ENCODE peak calls at places on chromosome 3, in ten cellular contexts. P is mucosa of descending colon; F is K562; U is PC-3; O is mesenchymal stem cell; V is fibroblast of lung; D is hepatocyte; Y is skeletal muscle cell; R is lung; K is Jurkat, Clone E6-1. Z is an unnamed sample.

GRCh38 chr3:55327131-55327920 is 159.8 kb downstream of the WNT5A start:
- DNase-seq in P (no peak), F (no peak), U (no peak), O (peak; percentile 74), V (peak; percentile 87), D (no peak), Y (no peak), R (no peak), K (no peak), Z (no peak)

GRCh38 chr3:48619541-48620524 is 1.7 kb downstream of the TMEM89 start:
- DNase-seq in P (no peak), F (no peak), U (no peak), O (no peak), V (no peak), D (no peak), Y (no peak), R (no peak), K (no peak), Z (no peak)

GRCh38 chr3:104437131-104437750 is 929.5 kb upstream of the ALCAM start:
- DNase-seq in P (no peak), F (no peak), U (peak; percentile 72), O (peak; percentile 74), V (peak; percentile 89), D (peak; percentile 45), Y (peak; percentile 89), R (no peak), K (no peak), Z (peak; percentile 55)

GRCh38 chr3:13215940-13216546 is 142.8 kb upstream of the IQSEC1 start:
- DNase-seq in P (no peak), F (no peak), U (peak; percentile 98), O (no peak), V (peak; percentile 87), D (no peak), Y (peak; percentile 4), R (no peak), K (no peak), Z (peak; percentile 24)

GRCh38 chr3:63961891-63962290 is 49.7 kb upstream of the SCAANT1 start:
- DNase-seq in P (no peak), F (peak; percentile 52), U (peak; percentile 54), O (peak; percentile 61), V (peak; percentile 44), D (peak; percentile 60), Y (no peak), R (no peak), K (peak; percentile 68), Z (peak; percentile 85)

GRCh38 chr3:40109641-40110490 is 199.6 kb upstream of the EIF1B start:
- DNase-seq in P (no peak), F (no peak), U (no peak), O (no peak), V (no peak), D (peak; percentile 20), Y (no peak), R (no peak), K (no peak), Z (no peak)

GRCh38 chr3:69542265-69543079 is 156.6 kb upstream of the FRMD4B start:
- DNase-seq in P (peak; percentile 56), F (no peak), U (no peak), O (peak; percentile 2), V (peak; percentile 2), D (peak; percentile 35), Y (no peak), R (no peak), K (no peak), Z (peak; percentile 58)

GRCh38 chr3:40997711-40998519 is 201.4 kb upstream of the CTNNB1 start:
- DNase-seq in P (no peak), F (no peak), U (no peak), O (no peak), V (no peak), D (no peak), Y (no peak), R (no peak), K (no peak), Z (no peak)

GRCh38 chr3:47846186-47846879 is 43.4 kb downstream of the DHX30 start:
- DNase-seq in P (no peak), F (no peak), U (no peak), O (no peak), V (no peak), D (no peak), Y (no peak), R (no peak), K (no peak), Z (no peak)

GRCh38 chr3:186788482-186789370 is 5.3 kb downstream of the EIF4A2 start:
- DNase-seq in P (no peak), F (no peak), U (no peak), O (no peak), V (no peak), D (no peak), Y (no peak), R (no peak), K (no peak), Z (no peak)

GRCh38 chr3:172124271-172124670 is 84.9 kb downstream of the FNDC3B start:
- DNase-seq in P (no peak), F (no peak), U (no peak), O (no peak), V (no peak), D (no peak), Y (no peak), R (no peak), K (no peak), Z (no peak)

GRCh38 chr3:123584284-123584987 is 417 bp downstream of the HACD2 start:
- DNase-seq in P (peak; percentile 76), F (peak; percentile 62), U (peak; percentile 48), O (peak; percentile 32), V (peak; percentile 21), D (peak; percentile 72), Y (no peak), R (no peak), K (no peak), Z (peak; percentile 33)

GRCh38 chr3:123586966-123587365 is 2.1 kb upstream of the HACD2 start:
- DNase-seq in P (no peak), F (no peak), U (no peak), O (no peak), V (peak; percentile 75), D (peak; percentile 34), Y (no peak), R (no peak), K (no peak), Z (peak; percentile 84)

GRCh38 chr3:123587399-123587798 is 2.5 kb upstream of the HACD2 start:
- DNase-seq in P (no peak), F (no peak), U (no peak), O (no peak), V (no peak), D (no peak), Y (no peak), R (no peak), K (no peak), Z (no peak)

GRCh38 chr3:123584988-123585937 is at the start of gene HACD2:
- DNase-seq in P (peak; percentile 98), F (peak; percentile 88), U (peak; percentile 99), O (peak; percentile 98), V (peak; percentile 96), D (peak; percentile 99), Y (peak; percentile 92), R (peak; percentile 97), K (peak; percentile 97), Z (peak; percentile 98)

GRCh38 chr3:123586131-123586530 is 1.3 kb upstream of the HACD2 start:
- DNase-seq in P (peak; percentile 61), F (peak; percentile 9), U (peak; percentile 79), O (peak; percentile 62), V (peak; percentile 67), D (peak; percentile 71), Y (no peak), R (peak; percentile 37), K (peak; percentile 54), Z (peak; percentile 82)
- H3K4me3 ChIP-seq in P (peak overlapping the region; percentile 82), F (peak overlapping the region; percentile 85), U (peak overlapping the region; percentile 85), O (peak overlapping the region; percentile 93), V (peak overlapping the region; percentile 77), D (peak overlapping the region; percentile 64), Y (peak overlapping the region; percentile 63), R (peak overlapping the region; percentile 15), K (peak overlapping the region; percentile 96), Z (peak overlapping the region; percentile 96)

DNA sequence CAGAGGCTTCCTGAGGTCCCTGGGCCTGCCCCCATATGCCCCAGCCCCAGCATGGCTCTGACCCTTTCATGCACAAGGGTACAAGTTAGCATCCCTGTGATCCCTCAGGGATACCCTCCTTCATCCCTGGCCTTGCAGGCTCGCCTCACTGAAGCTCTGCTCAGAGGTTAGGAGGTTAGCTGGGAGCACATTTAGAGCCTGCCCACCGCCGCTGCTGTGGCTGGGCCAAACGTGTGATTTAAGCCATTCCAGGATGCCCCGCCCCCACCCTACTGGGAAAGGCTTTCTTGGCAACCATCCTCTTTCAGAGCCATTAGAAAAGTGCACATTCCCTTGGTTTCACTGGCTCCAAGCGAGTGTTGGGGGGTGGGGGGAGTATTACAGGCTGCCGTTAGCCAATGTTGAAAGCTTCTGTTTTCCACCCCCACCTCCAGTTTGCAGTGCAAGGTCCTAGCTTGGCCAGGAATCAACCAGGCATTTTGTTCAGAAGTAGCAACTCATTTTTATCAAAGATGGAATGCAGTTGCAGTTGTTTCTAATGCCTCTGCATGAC is 6.3 kb upstream of the HES1 start:
- DNase-seq in P (peak; percentile 64), F (no peak), U (no peak), O (peak; percentile 72), V (peak; percentile 87), D (peak; percentile 83), Y (no peak), R (no peak), K (no peak), Z (no peak)
- H3K4me3 ChIP-seq in P (no peak overlapping the region), F (no peak overlapping the region), U (peak overlapping the region; percentile 55), O (no peak overlapping the region), V (no peak overlapping the region), D (peak overlapping the region; percentile 2), Y (no peak overlapping the region), R (no peak overlapping the region), K (no peak overlapping the region), Z (no peak overlapping the region)

GRCh38 chr3:157363393-157363792 is 73.3 kb upstream of the PTX3 start:
- DNase-seq in P (no peak), F (no peak), U (no peak), O (no peak), V (no peak), D (no peak), Y (no peak), R (no peak), K (no peak), Z (no peak)
- H3K4me3 ChIP-seq in P (no peak overlapping the region), F (no peak overlapping the region), U (no peak overlapping the region), O (no peak overlapping the region), V (no peak overlapping the region), D (no peak overlapping the region), Y (no peak overlapping the region), R (no peak overlapping the region), K (no peak overlapping the region), Z (no peak overlapping the region)

GRCh38 chr3:169325821-169326220 is 337.7 kb downstream of the MECOM start:
- DNase-seq in P (no peak), F (no peak), U (no peak), O (no peak), V (no peak), D (no peak), Y (no peak), R (no peak), K (no peak), Z (no peak)

GRCh38 chr3:169328471-169328870 is 335.0 kb downstream of the MECOM start:
- DNase-seq in P (no peak), F (no peak), U (no peak), O (no peak), V (no peak), D (no peak), Y (no peak), R (no peak), K (no peak), Z (no peak)

GRCh38 chr3:169324454-169324789 is 339.1 kb downstream of the MECOM start:
- DNase-seq in P (no peak), F (no peak), U (no peak), O (no peak), V (no peak), D (no peak), Y (no peak), R (no peak), K (no peak), Z (no peak)

GRCh38 chr3:169327969-169328368 is 335.5 kb downstream of the MECOM start:
- DNase-seq in P (no peak), F (no peak), U (peak; percentile 81), O (no peak), V (no peak), D (peak; percentile 40), Y (no peak), R (no peak), K (no peak), Z (peak; percentile 37)

GRCh38 chr3:169323580-169324453 is 339.7 kb downstream of the MECOM start:
- DNase-seq in P (no peak), F (no peak), U (no peak), O (no peak), V (peak; percentile 83), D (peak; percentile 39), Y (peak; percentile 19), R (no peak), K (no peak), Z (peak; percentile 43)
- H3K4me3 ChIP-seq in P (no peak overlapping the region), F (no peak overlapping the region), U (no peak overlapping the region), O (no peak overlapping the region), V (no peak overlapping the region), D (no peak overlapping the region), Y (no peak overlapping the region), R (no peak overlapping the region), K (no peak overlapping the region), Z (peak overlapping the region; percentile 1)

Z was measured in epithelial cell of esophagus.